ENCODE peak calls at places on chromosomes 5 and 9, in eight cellular contexts. E, A, P, U, H, W, J and F are unnamed samples. For H3K4me1, the result is how much of the 10 kb centered on the place peaks cover.

GRCh38 chr5:111170279-111170678 is 53.9 kb upstream of the CAMK4 start:
- DNase-seq in H (no peak), J (no peak), A (no peak), P (no peak), U (no peak), E (no peak), W (no peak), F (no peak)

GRCh38 chr9:122806661-122807060 is 6.7 kb downstream of the OR1K1 start:
- DNase-seq in W (no peak), H (no peak), U (no peak), E (no peak), P (no peak), J (no peak), A (peak), F (no peak)

GRCh38 chr5:56128166-56128565 is 105.0 kb downstream of the ANKRD55 start:
- DNase-seq in J (no peak), P (no peak), A (no peak), U (peak), W (peak), H (no peak), E (no peak), F (no peak)

GRCh38 chr9:10005206-10005605 is 607.6 kb downstream of the PTPRD start:
- DNase-seq in H (no peak), A (no peak), J (no peak), E (no peak), P (no peak), U (no peak), W (no peak), F (no peak)

GRCh38 chr9:129343119-129343696 is 165.1 kb upstream of the IER5L start:
- DNase-seq in U (no peak), J (no peak), H (no peak), P (no peak), W (no peak), E (no peak), A (no peak), F (no peak)

GRCh38 chr5:156178117-156178516 is 148.8 kb upstream of the SGCD start:
- DNase-seq in P (no peak), H (no peak), W (peak), U (no peak), E (no peak), A (peak), J (no peak), F (no peak)

GRCh38 chr5:173441053-173441628 is 112.9 kb upstream of the STC2 start:
- DNase-seq in P (no peak), A (no peak), H (no peak), J (no peak), E (no peak), U (no peak), W (no peak), F (no peak)

GRCh38 chr9:27154923-27155322 is 45.9 kb downstream of the TEK start:
- DNase-seq in P (peak), J (no peak), E (no peak), W (no peak), U (peak), A (peak), H (no peak), F (no peak)

GRCh38 chr9:12822111-12822510 is 47.3 kb downstream of the LURAP1L start:
- DNase-seq in P (no peak), W (no peak), A (peak), E (no peak), J (no peak), H (no peak), U (no peak), F (no peak)

GRCh38 chr9:70574222-70574837 is 159.9 kb upstream of the KLF9 start:
- DNase-seq in E (no peak), W (no peak), P (peak), U (no peak), J (peak), H (peak), A (peak), F (no peak)

GRCh38 chr9:81822263-81822865 is 105.9 kb upstream of the SPATA31D4 start:
- DNase-seq in U (no peak), A (peak), W (no peak), P (no peak), J (peak), H (no peak), E (no peak), F (no peak)

GRCh38 chr5:79255786-79256557 is 20.0 kb downstream of the JMY start:
- DNase-seq in W (no peak), H (peak), P (no peak), U (peak), E (peak), J (peak), A (peak), F (peak)

GRCh38 chr5:137891849-137892248 is 2.6 kb downstream of the PKD2L2 start:
- DNase-seq in A (no peak), E (no peak), U (no peak), P (no peak), J (no peak), H (no peak), W (no peak), F (no peak)

GRCh38 chr5:64149268-64149667 is 16.4 kb upstream of the RNF180 start:
- DNase-seq in E (no peak), U (no peak), P (no peak), W (no peak), H (no peak), A (no peak), J (no peak), F (no peak)

DNA sequence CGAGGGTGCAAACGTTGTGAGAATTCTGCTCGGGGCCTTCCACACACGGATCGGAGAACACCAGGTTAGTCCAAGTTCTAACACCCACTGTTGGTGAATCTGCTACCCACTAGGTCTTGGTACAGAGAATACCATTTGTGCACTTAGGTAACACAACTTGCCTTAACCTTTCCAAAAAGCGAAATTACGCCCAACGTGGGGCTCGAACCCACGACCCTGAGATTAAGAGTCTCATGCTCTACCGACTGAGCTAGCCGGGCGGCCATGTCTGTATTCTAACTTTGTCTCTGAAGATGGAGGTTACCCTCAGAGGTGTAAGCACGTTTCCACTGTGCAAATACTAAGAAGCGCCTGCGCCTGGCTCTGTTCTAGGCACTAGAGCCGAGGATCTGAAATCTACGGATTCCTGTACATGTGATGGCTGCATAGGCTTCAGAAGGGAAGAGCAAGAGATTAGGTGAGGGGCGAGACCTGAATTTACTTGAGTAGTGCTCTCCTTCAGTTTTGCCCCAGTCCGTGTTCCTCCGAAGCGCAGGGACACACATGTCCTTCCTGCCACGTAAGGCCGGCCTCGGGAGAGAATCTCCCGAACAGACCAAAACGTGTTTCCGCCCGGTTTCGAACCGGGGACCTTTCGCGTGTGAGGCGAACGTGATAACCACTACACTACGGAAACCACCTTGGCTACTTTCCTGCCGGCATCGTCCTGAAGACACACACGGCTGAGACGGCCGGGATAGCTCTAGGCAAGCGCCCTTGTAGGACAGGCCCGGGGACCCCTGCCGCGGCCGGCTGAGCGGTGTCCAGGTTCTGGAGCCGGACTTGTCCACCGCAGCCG is 1.1 kb upstream of the TRIM41 start:
- DNase-seq in U (peak), E (peak), W (peak), A (peak), P (peak), J (peak), H (peak), F (peak)
- TF ChIP-seq CTCF in U (no peak), E (no peak), W (no peak), A (no peak), P (no peak), J (no peak), H (no peak), F (no peak)

GRCh38 chr5:178162481-178162880 is 8.8 kb upstream of the NHP2 start:
- DNase-seq in A (no peak), W (no peak), E (no peak), P (no peak), H (no peak), J (no peak), U (no peak), F (no peak)

GRCh38 chr5:178165585-178165984 is 11.9 kb upstream of the NHP2 start:
- DNase-seq in E (no peak), U (no peak), J (no peak), H (no peak), P (no peak), W (no peak), A (no peak), F (no peak)

GRCh38 chr5:178160176-178160575 is 6.5 kb upstream of the NHP2 start:
- DNase-seq in W (no peak), A (no peak), U (no peak), E (no peak), H (no peak), J (no peak), P (no peak), F (no peak)

GRCh38 chr5:178163772-178164735 is 10.4 kb upstream of the NHP2 start:
- DNase-seq in H (peak), A (peak), J (peak), P (peak), E (peak), U (peak), W (peak), F (peak)
- H3K4me3 ChIP-seq in H (peak), A (no peak), J (peak), P (no peak), E (no peak), U (no peak), W (no peak), F (peak)

DNA sequence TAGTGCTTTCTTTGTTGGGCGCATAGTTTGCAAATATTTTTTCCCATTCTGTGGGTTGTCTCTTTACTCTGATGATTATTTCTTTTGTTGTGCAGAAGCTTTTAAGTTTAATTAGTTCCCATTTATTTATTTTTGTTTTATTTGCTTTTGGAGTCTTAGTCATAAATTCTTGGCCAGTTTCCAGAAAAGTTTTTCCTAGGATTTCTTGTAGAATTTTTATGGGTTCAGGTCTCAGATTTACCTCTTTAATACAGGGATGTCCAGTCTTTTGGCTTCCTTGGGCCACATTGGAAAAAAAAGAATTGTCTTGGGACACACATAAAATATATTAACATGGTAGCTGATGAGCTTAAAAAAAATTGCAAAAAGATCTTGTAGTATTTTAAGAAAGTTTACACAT is 122.0 kb downstream of the WDR70 start:
- DNase-seq in U (no peak), J (no peak), W (no peak), E (no peak), P (no peak), H (no peak), A (peak), F (no peak)
- H3K4me1 ChIP-seq in U (under half), J (under half), W (under half), E (under half), P (under half), H (under half), A (under half), F (under half)

DNA sequence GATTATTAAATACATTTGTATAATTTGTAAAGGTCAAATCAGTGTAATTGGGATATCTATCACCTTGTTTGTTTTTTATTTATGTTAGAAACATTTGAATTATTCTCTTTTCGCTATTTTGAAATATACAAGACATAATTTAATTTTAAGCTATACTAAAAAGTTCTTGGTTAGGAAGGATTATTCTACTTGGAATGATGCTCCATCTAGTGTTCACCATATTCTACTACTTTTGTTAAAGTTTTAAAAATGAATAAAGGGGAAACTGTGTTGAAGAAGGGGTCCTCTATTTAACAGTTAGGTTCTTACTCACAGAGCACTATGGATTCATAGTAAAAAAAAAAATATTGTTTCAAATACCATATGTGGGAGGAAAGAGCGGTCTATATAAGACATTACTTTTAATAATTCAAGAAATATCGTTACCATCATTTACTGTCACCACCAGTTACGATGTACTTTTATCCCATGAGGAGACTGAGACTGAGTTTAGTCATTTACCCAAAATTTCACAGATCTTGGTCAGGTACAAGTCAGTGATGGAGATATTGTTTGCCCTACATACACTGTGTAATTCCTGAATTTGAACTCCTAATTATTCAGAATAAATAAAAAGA is 6.3 kb upstream of the STOM start:
- DNase-seq in E (no peak), A (peak), U (peak), W (no peak), H (no peak), J (no peak), P (no peak), F (no peak)
- TF ChIP-seq CTCF in E (peak), A (no peak), U (peak), W (peak), H (no peak), J (peak), P (no peak), F (peak)

GRCh38 chr9:14198544-14199510 is 115.1 kb downstream of the NFIB start:
- DNase-seq in J (peak), H (peak), A (peak), W (peak), U (no peak), E (peak), P (peak), F (peak)
- H3K4me3 ChIP-seq in J (no peak), H (no peak), A (no peak), W (peak), U (no peak), E (no peak), P (no peak), F (no peak)

DNA sequence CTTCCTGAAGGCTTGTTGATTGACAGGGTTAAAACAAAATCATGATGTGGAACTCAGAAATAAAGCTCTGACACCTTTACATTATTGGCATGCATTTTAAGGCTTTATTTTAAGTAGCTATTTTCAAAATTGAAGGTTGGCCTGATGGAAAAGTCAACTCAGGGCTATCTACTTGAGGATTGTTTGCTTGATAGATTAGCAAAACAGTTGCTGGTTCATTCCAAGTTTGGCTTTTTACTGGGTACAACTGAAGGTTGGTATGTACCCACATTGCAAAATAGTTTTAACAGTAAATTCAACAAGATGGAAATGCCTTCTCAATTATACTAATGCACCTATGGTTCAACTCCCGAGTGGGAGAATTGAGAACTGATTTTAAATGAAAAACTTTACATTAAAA is 161.8 kb upstream of the ELL2 start:
- DNase-seq in A (no peak), P (no peak), W (no peak), J (no peak), H (no peak), E (no peak), U (no peak), F (no peak)
- H3K4me1 ChIP-seq in A (under half), P (under half), W (under half), J (under half), H (under half), E (under half), U (under half), F (under half)

DNA sequence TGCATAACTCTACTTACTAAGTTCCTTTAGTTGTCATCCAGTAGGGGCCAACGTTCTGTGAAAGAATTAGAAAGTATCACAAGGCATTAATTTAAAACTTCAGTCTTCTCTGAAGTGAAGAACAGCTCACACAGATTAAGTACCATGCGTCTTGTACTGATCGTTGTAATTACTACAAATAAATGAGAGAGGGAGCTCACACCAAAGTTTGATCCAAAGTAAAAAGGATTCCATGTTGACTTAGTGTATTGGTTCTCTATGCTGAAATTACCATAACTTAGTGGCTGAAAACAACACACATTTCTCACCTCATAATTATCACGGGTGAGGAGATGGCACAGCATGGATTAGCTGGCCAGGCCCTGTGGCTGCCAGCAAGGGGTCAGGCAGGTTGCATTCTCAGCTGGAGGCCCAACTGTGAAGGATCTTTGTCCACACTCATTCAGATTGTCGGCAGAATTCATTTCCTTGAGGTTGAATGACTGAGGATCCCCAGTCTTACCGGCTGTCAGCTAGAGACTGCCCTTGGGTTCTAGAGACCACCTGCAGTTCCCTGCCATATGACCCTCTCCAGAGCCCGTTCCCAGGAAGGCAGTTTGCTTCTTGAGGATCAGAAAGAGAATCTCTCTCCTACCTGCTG is 169.1 kb downstream of the YTHDC2 start:
- DNase-seq in E (no peak), U (no peak), P (no peak), W (no peak), H (peak), A (no peak), J (peak), F (no peak)
- TF ChIP-seq CTCF in E (no peak), U (no peak), P (no peak), W (no peak), H (peak), A (no peak), J (peak), F (peak)

GRCh38 chr9:105439428-105439827 is 8.4 kb upstream of the FSD1L start:
- DNase-seq in H (no peak), J (no peak), A (peak), U (no peak), E (no peak), P (no peak), W (peak), F (no peak)

GRCh38 chr9:105435453-105435852 is 12.4 kb upstream of the FSD1L start:
- DNase-seq in H (no peak), U (no peak), P (no peak), E (no peak), J (no peak), W (no peak), A (no peak), F (no peak)

GRCh38 chr9:105437704-105438103 is 10.1 kb upstream of the FSD1L start:
- DNase-seq in H (no peak), A (no peak), W (no peak), P (no peak), E (no peak), J (no peak), U (no peak), F (no peak)

GRCh38 chr9:105438136-105438839 is 9.5 kb upstream of the FSD1L start:
- DNase-seq in U (no peak), P (no peak), E (no peak), H (no peak), W (no peak), A (peak), J (no peak), F (no peak)

GRCh38 chr9:105436753-105437152 is 11.1 kb upstream of the FSD1L start:
- DNase-seq in H (no peak), P (no peak), U (no peak), W (no peak), A (no peak), E (no peak), J (no peak), F (no peak)
- H3K4me3 ChIP-seq in H (no peak), P (no peak), U (no peak), W (no peak), A (no peak), E (no peak), J (no peak), F (no peak)

GRCh38 chr9:134642385-134643181 is 980 bp downstream of the COL5A1 start:
- DNase-seq in J (peak), U (peak), P (peak), E (no peak), A (peak), H (peak), W (peak), F (peak)
- H3K4me1 ChIP-seq in J (under half), U (under half), P (under half), E (under half), A (under half), H (under half), W (under half), F (under half)